ENCODE peak calls at places on chromosomes 13 and 19, in nine cellular contexts. F is NCI-H1436; J is heart left ventricle; X is AG10803; O is activated naive CD4-positive, alpha-beta T cell; Z is EH; D is IMR-90; R is cardiac fibroblast; T is HFF-Myc. A is an unnamed sample.

GRCh38 chr13:60514891-60515290 is 117.9 kb downstream of the TDRD3 start:
- DNase-seq in T (no peak), R (no peak), D (no peak), X (peak), O (no peak), J (no peak), F (no peak), Z (no peak), A (no peak)

GRCh38 chr13:40290758-40291157 is 375.7 kb downstream of the FOXO1 start:
- DNase-seq in F (no peak), D (no peak), X (no peak), Z (no peak), T (no peak), J (no peak), R (no peak), O (no peak), A (no peak)

GRCh38 chr19:46786236-46787039 is 2.0 kb downstream of the SLC1A5 start:
- DNase-seq in D (peak), Z (peak), J (peak), O (peak), R (peak), F (no peak), X (peak), T (no peak), A (no peak)

GRCh38 chr19:6524326-6524725 is 6.5 kb upstream of the TNFSF9 start:
- DNase-seq in D (no peak), T (no peak), R (no peak), X (no peak), F (no peak), Z (no peak), J (no peak), O (no peak), A (no peak)

GRCh38 chr13:77325371-77325941 is 1.4 kb downstream of the MYCBP2 start:
- DNase-seq in T (no peak), R (peak), O (no peak), J (no peak), X (no peak), F (no peak), Z (peak), D (no peak), A (no peak)

GRCh38 chr19:48571378-48572162 is 19.6 kb downstream of the SULT2B1 start:
- DNase-seq in D (no peak), X (no peak), Z (no peak), T (no peak), O (no peak), R (no peak), J (no peak), F (no peak), A (no peak)

GRCh38 chr13:89701913-89702312 is 1645.6 kb upstream of the MIR17HG start:
- DNase-seq in Z (no peak), O (no peak), J (no peak), X (no peak), T (no peak), F (no peak), D (no peak), R (no peak), A (no peak)

GRCh38 chr13:29954082-29955043 is 103.9 kb upstream of the UBL3 start:
- DNase-seq in Z (no peak), F (no peak), D (no peak), T (no peak), J (no peak), X (no peak), R (no peak), O (peak), A (no peak)

GRCh38 chr13:30108216-30108912 is 199.0 kb downstream of the KATNAL1 start:
- DNase-seq in Z (no peak), X (no peak), R (no peak), F (no peak), O (no peak), J (no peak), T (no peak), D (no peak), A (no peak)

GRCh38 chr13:36131215-36131930 is at the start of gene DCLK1:
- DNase-seq in D (no peak), F (peak), O (no peak), R (peak), J (peak), T (no peak), Z (peak), X (peak), A (no peak)

GRCh38 chr19:4575978-4576933 is 16.8 kb upstream of the SEMA6B start:
- DNase-seq in O (peak), X (peak), D (peak), T (no peak), R (peak), F (no peak), J (peak), Z (peak), A (no peak)

GRCh38 chr19:21698215-21698614 is 69.2 kb downstream of the ZNF100 start:
- DNase-seq in T (peak), X (peak), D (peak), Z (peak), J (no peak), R (peak), O (no peak), F (no peak), A (no peak)

GRCh38 chr13:95411641-95412040 is 110.4 kb upstream of the ABCC4 start:
- DNase-seq in O (no peak), D (no peak), Z (peak), F (no peak), J (no peak), R (peak), X (peak), T (no peak), A (no peak)

GRCh38 chr13:79079351-79079839 is 326.7 kb downstream of the RBM26 start:
- DNase-seq in F (no peak), T (no peak), Z (no peak), J (no peak), D (no peak), R (no peak), X (no peak), O (no peak), A (no peak)

GRCh38 chr19:45509692-45510015 is 2.4 kb downstream of the VASP start:
- DNase-seq in X (no peak), J (no peak), O (no peak), F (no peak), T (no peak), D (no peak), Z (no peak), R (no peak), A (no peak)

GRCh38 chr19:23999821-24000610 is 85.3 kb downstream of the ZNF726 start:
- DNase-seq in O (no peak), Z (no peak), D (no peak), F (no peak), R (no peak), J (no peak), X (no peak), T (no peak), A (no peak)

GRCh38 chr19:19477705-19478383 is 37.5 kb downstream of the TSSK6 start:
- DNase-seq in T (no peak), Z (no peak), D (no peak), J (peak), X (no peak), F (no peak), R (peak), O (no peak), A (no peak)

GRCh38 chr13:65843314-65843731 is 1386.8 kb downstream of the PCDH9 start:
- DNase-seq in F (no peak), X (no peak), Z (no peak), R (no peak), T (no peak), D (no peak), J (no peak), O (peak), A (no peak)

GRCh38 chr13:32234914-32235313 is 80.2 kb downstream of the ZAR1L start:
- DNase-seq in J (no peak), X (no peak), R (no peak), Z (no peak), F (no peak), T (no peak), O (no peak), D (no peak), A (no peak)

GRCh38 chr19:13057744-13058143 is 44.9 kb downstream of the LYL1 start:
- DNase-seq in Z (peak), J (no peak), T (no peak), O (no peak), R (no peak), X (no peak), F (no peak), D (peak), A (no peak)

GRCh38 chr19:54338521-54338920 is 441 bp downstream of the LILRA4 start:
- DNase-seq in X (no peak), R (no peak), Z (no peak), J (no peak), D (no peak), O (no peak), F (no peak), T (no peak), A (no peak)

GRCh38 chr19:42370068-42370520 is 20.0 kb downstream of the CNFN start:
- DNase-seq in O (no peak), D (no peak), F (no peak), Z (no peak), X (no peak), T (no peak), J (no peak), R (no peak), A (no peak)

GRCh38 chr19:3346677-3347353 is 19.6 kb upstream of the NFIC start:
- DNase-seq in O (no peak), F (no peak), R (peak), T (no peak), J (peak), X (peak), D (no peak), Z (peak), A (no peak)

GRCh38 chr19:37227996-37228395 is 10.0 kb downstream of the ZNF383 start:
- DNase-seq in F (no peak), T (no peak), J (no peak), R (peak), X (no peak), Z (no peak), O (no peak), D (no peak), A (no peak)

A was measured in glomerular endothelial cell.